ENCODE peak calls at places on chromosomes 4 and X, in six cellular contexts. N is fibroblast of lung, C is spleen, U is pancreas, A is brain microvascular endothelial cell, I is endodermal cell. F is an unnamed sample.

GRCh38 chrX:153423652-153424051 is 12.4 kb downstream of the ZFP92 start:
- DNase-seq in C (no peak), N (no peak), A (no peak), U (no peak), I (no peak), F (no peak)

GRCh38 chrX:17535229-17535628 is 160.2 kb downstream of the NHS start:
- DNase-seq in U (peak; percentile 63), N (no peak), I (peak; percentile 87), C (no peak), A (no peak), F (no peak)

GRCh38 chr4:15938182-15938581 is 358 bp downstream of the FGFBP1 start:
- DNase-seq in I (peak; percentile 84), N (no peak), A (no peak), C (no peak), U (no peak), F (peak; percentile 92)

GRCh38 chrX:153645151-153645550 is 1.9 kb upstream of the DUSP9 start:
- DNase-seq in I (peak; percentile 38), A (no peak), N (no peak), C (no peak), U (no peak), F (no peak)

GRCh38 chrX:49880668-49881067 is 1.4 kb downstream of the USP27X start:
- DNase-seq in N (no peak), U (no peak), C (no peak), A (no peak), I (no peak), F (no peak)

GRCh38 chrX:21657318-21658151 is 595 bp downstream of the KLHL34 start:
- DNase-seq in C (peak; percentile 71), U (no peak), I (no peak), A (no peak), N (no peak), F (no peak)

GRCh38 chr4:176622251-176622968 is 170.3 kb downstream of the VEGFC start:
- DNase-seq in I (no peak), U (no peak), N (peak; percentile 32), A (peak; percentile 24), C (no peak), F (no peak)

GRCh38 chrX:25810202-25810601 is 327.9 kb upstream of the MAGEB18 start:
- DNase-seq in I (no peak), N (peak; percentile 38), A (peak; percentile 42), C (no peak), U (no peak), F (peak; percentile 4)

GRCh38 chr4:74283614-74284013 is 24.7 kb upstream of the EPGN start:
- DNase-seq in I (no peak), C (no peak), N (peak; percentile 87), A (no peak), U (no peak), F (peak; percentile 88)

GRCh38 chrX:86002076-86002896 is 45.1 kb downstream of the CHM start:
- DNase-seq in U (peak; percentile 54), N (peak; percentile 67), C (peak; percentile 73), A (peak; percentile 63), I (peak; percentile 92), F (no peak)

GRCh38 chrX:97683256-97683655 is 799.5 kb downstream of the RPA4 start:
- DNase-seq in N (no peak), C (no peak), I (no peak), U (no peak), A (no peak), F (no peak)

DNA sequence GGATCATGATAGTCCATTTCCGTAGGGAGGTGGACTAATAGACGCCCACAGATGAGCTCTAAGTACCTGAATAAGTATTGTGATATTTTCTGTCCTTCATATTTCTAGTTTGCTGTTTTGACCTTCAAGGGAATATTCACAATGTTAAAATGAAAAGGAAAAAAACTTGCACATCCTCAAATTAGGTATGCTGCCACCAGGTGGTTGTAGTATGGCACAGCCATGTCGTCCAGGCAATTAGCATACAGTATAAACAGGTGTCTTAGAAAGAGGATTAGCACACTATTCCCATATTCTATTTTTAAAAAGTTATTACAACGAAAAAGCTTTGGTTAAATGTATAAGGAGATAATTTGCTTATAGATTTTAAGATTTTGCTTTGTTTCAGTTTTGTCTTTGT is 802.0 kb downstream of the RPA4 start:
- DNase-seq in U (no peak), A (peak; percentile 46), I (no peak), N (peak; percentile 23), C (no peak), F (peak; percentile 12)
- TF ChIP-seq CTCF in U (peak; percentile 11), A (peak; percentile 76), I (peak; percentile 93), N (peak; percentile 66), C (peak; percentile 50), F (peak; percentile 67)

GRCh38 chrX:11667286-11667685 is 1.6 kb upstream of the ARHGAP6 start:
- DNase-seq in N (no peak), U (no peak), C (no peak), A (no peak), I (no peak), F (no peak)

GRCh38 chrX:11664211-11664888 is 1.4 kb downstream of the ARHGAP6 start:
- DNase-seq in C (no peak), N (peak; percentile 12), U (peak; percentile 49), A (no peak), I (peak; percentile 61), F (peak; percentile 6)

GRCh38 chrX:11663875-11664210 is 1.9 kb downstream of the ARHGAP6 start:
- DNase-seq in C (no peak), A (no peak), I (peak; percentile 49), U (no peak), N (no peak), F (no peak)

GRCh38 chrX:11666180-11666579 is 460 bp upstream of the ARHGAP6 start:
- DNase-seq in N (no peak), U (no peak), C (no peak), I (peak; percentile 70), A (no peak), F (no peak)

DNA sequence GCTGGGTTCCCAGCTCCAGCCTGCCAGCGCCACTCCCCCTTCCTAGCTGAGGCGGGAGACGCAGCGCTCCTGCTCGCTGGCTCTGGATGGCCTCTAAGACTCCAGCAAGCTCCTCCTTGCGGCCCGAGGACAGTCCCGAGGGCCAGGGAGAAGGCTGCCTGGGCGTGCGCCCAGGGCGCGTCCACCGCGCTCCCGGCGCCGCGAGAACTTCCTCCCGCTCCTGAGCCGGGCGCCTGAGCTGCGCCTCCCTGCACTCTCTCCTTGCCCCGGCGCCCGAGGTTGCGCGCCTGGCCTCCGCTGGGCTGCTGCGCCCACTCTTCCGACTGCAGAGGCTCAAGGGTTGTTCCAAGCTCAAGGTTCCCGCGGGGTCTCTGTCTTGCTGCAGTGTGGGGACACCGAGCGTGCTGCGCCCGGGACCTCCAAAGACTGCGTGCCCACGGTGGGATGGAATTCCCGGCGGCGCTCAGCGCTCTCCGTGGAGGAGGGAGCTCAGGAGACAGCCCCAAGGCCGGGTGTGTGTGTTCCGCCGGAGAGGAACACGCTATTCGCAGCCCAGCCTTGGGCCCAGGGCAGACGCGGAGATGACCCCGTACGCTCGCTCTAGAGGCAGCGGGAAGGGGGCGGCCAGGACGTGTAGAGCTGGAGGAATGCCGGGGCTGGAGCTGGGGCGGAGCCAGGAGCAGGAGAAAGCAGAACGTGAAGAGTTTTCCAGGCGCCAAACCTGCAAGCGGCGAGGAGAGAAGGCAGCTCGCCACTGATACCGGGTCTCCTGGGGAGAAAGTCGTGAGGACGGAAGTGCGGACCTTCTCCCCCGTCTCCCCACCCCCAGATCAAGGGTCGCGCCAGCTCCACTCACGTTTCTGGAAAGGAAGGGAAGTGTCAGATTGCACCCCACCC is at the start of gene ARHGAP6:
- DNase-seq in N (peak; percentile 55), U (peak; percentile 53), I (peak; percentile 81), C (no peak), A (peak; percentile 25), F (peak; percentile 43)
- H3K27ac ChIP-seq in N (no peak within 1 kb of the TSS), U (no peak within 1 kb of the TSS), I (no peak within 1 kb of the TSS), C (peak within 1 kb of the TSS; percentile 39), A (no peak within 1 kb of the TSS), F (no peak within 1 kb of the TSS)

GRCh38 chr4:85658766-85659439 is 184.0 kb downstream of the ARHGAP24 start:
- DNase-seq in U (no peak), N (no peak), I (no peak), C (no peak), A (no peak), F (no peak)
- TF ChIP-seq CTCF in U (no peak), N (peak; percentile 4), I (peak; percentile 39), C (peak; percentile 18), A (no peak), F (peak; percentile 14)

GRCh38 chrX:155065035-155065734 is 5.8 kb downstream of the CMC4 start:
- DNase-seq in A (no peak), I (no peak), N (peak; percentile 71), U (no peak), C (no peak), F (peak; percentile 63)
- H3K27ac ChIP-seq in A (no peak overlapping the region), I (no peak overlapping the region), N (no peak overlapping the region), U (no peak overlapping the region), C (no peak overlapping the region), F (no peak overlapping the region)

GRCh38 chrX:107450823-107451509 is 1.5 kb downstream of the FRMPD3 start:
- DNase-seq in A (no peak), I (peak; percentile 94), C (no peak), U (no peak), N (no peak), F (no peak)
- TF ChIP-seq CTCF in A (peak; percentile 36), I (peak; percentile 71), C (no peak), U (no peak), N (no peak), F (no peak)

GRCh38 chr4:123556526-123556925 is 159.9 kb downstream of the SPRY1 start:
- DNase-seq in U (no peak), C (no peak), A (no peak), I (no peak), N (no peak), F (no peak)
- H3K27ac ChIP-seq in U (peak overlapping the region; percentile 74), C (no peak overlapping the region), A (no peak overlapping the region), I (no peak overlapping the region), N (no peak overlapping the region), F (no peak overlapping the region)

DNA sequence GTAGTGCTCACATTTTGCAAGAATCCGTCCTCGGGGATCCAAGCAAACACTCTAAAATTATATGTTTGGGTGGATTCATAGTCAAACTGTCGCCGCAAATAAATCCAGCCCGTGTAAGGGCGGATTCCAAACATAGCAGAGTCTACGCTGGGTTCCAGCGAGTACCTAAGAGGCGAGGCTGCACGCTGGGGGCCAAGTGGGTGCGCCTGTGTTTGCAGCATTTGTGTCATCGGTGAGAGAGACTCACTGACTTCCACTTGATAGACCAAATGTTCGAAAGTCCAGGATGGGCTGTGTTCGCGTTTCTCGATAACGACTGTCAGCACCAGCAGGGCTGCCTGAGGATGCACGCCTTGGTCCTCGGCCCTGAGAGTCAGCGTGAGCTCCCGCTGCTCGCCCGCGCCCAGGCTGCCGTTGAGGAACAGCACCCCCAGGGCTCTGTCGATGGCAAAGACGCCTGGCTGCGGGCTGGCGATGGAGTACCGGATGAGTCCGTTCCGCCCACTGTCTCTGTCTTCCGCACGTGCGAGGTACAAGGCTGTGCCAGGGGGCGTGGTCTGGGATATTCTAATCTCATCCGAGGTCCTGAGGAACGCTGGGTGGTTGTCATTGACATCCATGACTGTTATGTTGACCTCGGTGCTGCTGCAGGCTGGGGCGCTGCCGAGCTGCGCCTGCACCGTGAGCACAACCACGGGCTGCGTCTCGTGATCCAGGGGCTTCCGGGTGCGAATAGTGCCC is 158.7 kb downstream of the DCHS2 start:
- DNase-seq in N (peak; percentile 0), A (peak; percentile 9), I (peak; percentile 92), C (peak; percentile 89), U (peak; percentile 60), F (no peak)
- TF ChIP-seq CTCF in N (peak; percentile 1), A (no peak), I (peak; percentile 38), C (peak; percentile 33), U (no peak), F (peak; percentile 11)

F was measured in foreskin keratinocyte.